ENCODE peak calls at places on chromosomes 6 and 20, in nine cellular contexts. G is fibroblast of lung; M is left ventricle myocardium inferior; Q is ovary; L is ascending aorta; T is endodermal cell; N is GM23248; W is right cardiac atrium; V is CD4-positive, CD25-positive, alpha-beta regulatory T cell. F is an unnamed sample.
A peak's percentile ranks its signal among the peaks of the same experiment; 100 is the strongest.

GRCh38 chr6:142569676-142570075 is 267.9 kb downstream of the ADGRG6 start:
- DNase-seq in W (no peak), L (no peak), G (no peak), V (no peak), T (peak; percentile 50), M (no peak), Q (no peak), N (peak; percentile 35), F (peak; percentile 48)

GRCh38 chr20:58549231-58549630 is 34.0 kb upstream of the APCDD1L start:
- DNase-seq in T (no peak), N (no peak), G (no peak), M (no peak), V (no peak), L (no peak), W (no peak), Q (no peak), F (no peak)

GRCh38 chr20:19271879-19272651 is 59.6 kb downstream of the SLC24A3 start:
- DNase-seq in V (no peak), Q (no peak), N (no peak), W (no peak), G (no peak), T (peak; percentile 52), M (no peak), L (no peak), F (no peak)

GRCh38 chr20:20972490-20972889 is 133.7 kb downstream of the LINC00237 start:
- DNase-seq in V (no peak), W (no peak), G (no peak), T (peak; percentile 1), M (no peak), Q (no peak), N (no peak), L (no peak), F (no peak)

GRCh38 chr20:62472343-62473199 is 3.2 kb downstream of the GATA5 start:
- DNase-seq in L (no peak), W (no peak), Q (no peak), V (no peak), M (no peak), N (no peak), T (no peak), G (no peak), F (no peak)

GRCh38 chr6:35736982-35737412 is at the start of gene ARMC12:
- DNase-seq in N (no peak), L (no peak), Q (no peak), V (no peak), M (no peak), G (no peak), T (no peak), W (peak; percentile 37), F (no peak)

GRCh38 chr6:124203106-124203811 is 399.6 kb downstream of the NKAIN2 start:
- DNase-seq in M (no peak), V (no peak), Q (no peak), N (no peak), G (peak; percentile 21), T (no peak), W (no peak), L (no peak), F (peak; percentile 32)

GRCh38 chr6:4607026-4607704 is 169.0 kb upstream of the CDYL start:
- DNase-seq in T (peak; percentile 43), M (no peak), W (no peak), G (peak; percentile 94), L (no peak), N (peak; percentile 64), V (no peak), Q (peak; percentile 37), F (peak; percentile 97)

GRCh38 chr20:50416930-50417329 is 93.3 kb upstream of the PTPN1 start:
- DNase-seq in G (no peak), L (no peak), M (no peak), V (no peak), Q (no peak), N (no peak), T (no peak), W (no peak), F (no peak)
- H3K27ac ChIP-seq in G (no peak overlapping the region), L (peak overlapping the region; percentile 99), M (peak overlapping the region; percentile 98), V (no peak overlapping the region), Q (peak overlapping the region; percentile 83), N (no peak overlapping the region), T (no peak overlapping the region), W (peak overlapping the region; percentile 100), F (no peak overlapping the region)

DNA sequence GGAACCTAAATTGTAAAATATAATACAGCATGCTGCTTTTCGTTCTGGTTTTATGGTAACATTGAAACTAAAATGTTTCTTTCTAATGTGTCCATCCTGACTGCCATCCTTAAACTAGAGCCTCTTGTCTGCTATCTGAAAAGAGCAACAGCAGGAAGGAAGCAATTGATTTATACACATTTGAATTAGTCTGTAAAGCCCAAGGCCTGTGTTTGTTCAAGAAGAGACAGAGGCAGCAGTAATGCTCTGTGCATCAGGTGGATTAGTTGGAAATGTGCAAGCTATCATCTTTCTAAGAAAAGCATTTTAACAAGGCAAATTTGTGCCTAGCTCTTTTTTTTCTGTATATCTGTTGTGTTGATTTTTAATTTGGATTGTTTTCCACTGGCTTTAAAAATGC is 128.6 kb downstream of the SCAF8 start:
- DNase-seq in L (no peak), N (no peak), G (no peak), T (no peak), W (no peak), Q (no peak), V (no peak), M (no peak), F (no peak)
- H3K4me1 ChIP-seq in L (no peaks in the 10 kb centered on the region), N (no peaks in the 10 kb centered on the region), G (no peaks in the 10 kb centered on the region), T (no peaks in the 10 kb centered on the region), W (no peaks in the 10 kb centered on the region), Q (peaks cover 2% of the 10 kb centered on the region), V (no peaks in the 10 kb centered on the region), M (peaks cover 21% of the 10 kb centered on the region), F (no peaks in the 10 kb centered on the region)

DNA sequence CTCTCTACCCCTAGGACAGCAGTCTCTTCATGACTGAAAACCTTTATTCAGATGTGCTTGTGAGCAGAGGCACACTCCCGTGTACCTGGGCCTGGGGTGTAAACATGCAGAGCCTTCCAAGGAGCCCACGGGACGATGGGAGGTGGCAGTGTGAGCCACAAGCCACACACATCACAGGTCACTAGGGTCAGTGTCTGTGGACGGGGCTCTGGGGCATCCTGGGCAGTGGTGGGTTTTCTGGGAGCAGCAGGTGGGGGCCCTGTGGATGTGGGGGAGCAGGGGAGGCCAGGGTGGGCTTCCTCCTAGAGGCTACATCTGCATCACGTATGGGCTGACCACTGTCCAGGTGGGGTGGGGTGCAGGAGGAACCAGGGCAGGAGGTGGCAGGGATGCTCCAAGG is 16.7 kb upstream of the TTLL2 start:
- DNase-seq in N (no peak), Q (no peak), M (no peak), V (no peak), W (no peak), T (no peak), L (no peak), G (no peak), F (no peak)
- H3K27ac ChIP-seq in N (no peak overlapping the region), Q (no peak overlapping the region), M (no peak overlapping the region), V (no peak overlapping the region), W (no peak overlapping the region), T (no peak overlapping the region), L (no peak overlapping the region), G (no peak overlapping the region), F (no peak overlapping the region)

GRCh38 chr6:28264834-28265401 is 2.0 kb upstream of the ZSCAN26 start:
- DNase-seq in N (no peak), V (no peak), M (no peak), W (no peak), Q (no peak), L (no peak), T (no peak), G (no peak), F (no peak)

GRCh38 chr6:28266962-28267694 is at the start of gene ZSCAN26:
- DNase-seq in T (peak; percentile 97), L (peak; percentile 21), M (peak; percentile 80), W (peak; percentile 95), N (peak; percentile 88), Q (peak; percentile 92), V (peak; percentile 58), G (peak; percentile 94), F (peak; percentile 84)

GRCh38 chr6:28266563-28266961 is 381 bp upstream of the ZSCAN26 start:
- DNase-seq in N (no peak), Q (no peak), V (no peak), G (no peak), M (no peak), W (no peak), L (no peak), T (no peak), F (no peak)

GRCh38 chr6:28267695-28268059 is 734 bp downstream of the ZSCAN26 start:
- DNase-seq in M (no peak), G (no peak), V (no peak), T (no peak), Q (no peak), N (no peak), L (no peak), W (no peak), F (no peak)

GRCh38 chr6:28263946-28264345 is 3.0 kb upstream of the ZSCAN26 start:
- DNase-seq in V (no peak), Q (no peak), M (no peak), G (peak; percentile 60), T (no peak), W (no peak), L (no peak), N (no peak), F (no peak)
- H3K4me1 ChIP-seq in V (peaks cover 12% of the 10 kb centered on the region), Q (peaks cover 1% of the 10 kb centered on the region), M (peaks cover 40% of the 10 kb centered on the region), G (no peaks in the 10 kb centered on the region), T (peaks cover 6% of the 10 kb centered on the region), W (peaks cover 2% of the 10 kb centered on the region), L (peaks cover 15% of the 10 kb centered on the region), N (peaks cover 9% of the 10 kb centered on the region), F (no peaks in the 10 kb centered on the region)

DNA sequence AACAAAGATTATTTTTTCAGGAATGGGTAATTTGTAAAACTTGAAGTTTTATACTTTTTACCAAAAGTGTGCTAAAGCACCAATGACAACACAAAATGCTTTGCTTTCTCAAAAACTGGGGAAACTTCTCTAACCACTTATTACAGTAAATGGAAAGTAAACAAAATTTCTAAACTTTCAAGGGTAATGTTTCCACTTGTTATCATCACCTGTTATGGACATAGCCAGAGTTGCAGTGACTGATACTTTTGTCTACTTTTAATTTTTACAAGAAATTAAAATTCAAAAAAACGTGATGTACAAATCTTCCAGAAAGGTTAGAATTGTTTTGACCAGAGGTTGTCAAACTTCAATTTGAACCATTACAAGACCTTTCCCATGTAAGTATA is 99.9 kb downstream of the JAG1 start:
- DNase-seq in L (no peak), Q (no peak), N (no peak), G (no peak), W (no peak), V (no peak), M (no peak), T (no peak), F (no peak)
- H3K27ac ChIP-seq in L (peak overlapping the region; percentile 80), Q (no peak overlapping the region), N (no peak overlapping the region), G (no peak overlapping the region), W (no peak overlapping the region), V (no peak overlapping the region), M (no peak overlapping the region), T (no peak overlapping the region), F (no peak overlapping the region)

DNA sequence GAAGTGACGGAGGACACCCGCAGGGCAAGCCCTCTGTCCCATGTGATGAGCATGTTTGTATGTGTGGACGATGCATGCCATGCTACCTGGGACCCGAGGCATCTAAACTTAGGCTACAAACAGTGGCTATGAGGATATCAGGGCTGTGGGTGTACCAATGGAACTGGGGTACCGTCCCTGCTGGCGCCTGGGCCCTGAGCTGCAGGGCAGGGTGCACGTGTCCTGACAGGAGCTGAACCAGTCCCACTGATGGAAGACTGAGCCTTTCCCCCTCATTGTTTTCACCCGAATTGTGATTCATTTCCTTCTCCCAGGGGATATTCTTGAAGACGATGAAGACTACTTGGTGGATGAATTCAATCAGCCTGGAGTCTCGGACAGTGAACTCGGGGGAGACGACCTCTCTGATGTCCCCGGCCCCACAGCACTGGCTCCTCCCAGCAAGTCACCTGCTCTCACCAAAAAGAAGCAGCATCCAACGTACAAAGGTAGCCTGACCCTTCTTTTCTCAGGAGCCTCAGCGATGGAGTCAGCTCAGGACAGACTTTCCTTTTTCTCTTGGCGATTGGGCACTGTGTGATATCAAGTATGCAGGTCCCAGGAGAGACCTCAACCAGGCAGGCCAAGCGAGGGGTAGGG is 84.3 kb downstream of the SERAC1 start:
- DNase-seq in N (no peak), M (no peak), Q (no peak), L (no peak), G (no peak), T (no peak), W (no peak), V (no peak), F (no peak)
- H3K4me1 ChIP-seq in N (no peaks in the 10 kb centered on the region), M (peaks cover 12% of the 10 kb centered on the region), Q (peaks cover 8% of the 10 kb centered on the region), L (peaks cover 11% of the 10 kb centered on the region), G (peaks cover 18% of the 10 kb centered on the region), T (no peaks in the 10 kb centered on the region), W (no peaks in the 10 kb centered on the region), V (no peaks in the 10 kb centered on the region), F (peaks cover 31% of the 10 kb centered on the region)